ENCODE peak calls at places on chromosomes 13 and 19, in nine cellular contexts. A, V, G, P, B, O, Z, E and T are unnamed samples.

GRCh38 chr19:35031072-35031881 is 1.0 kb downstream of the SCN1B start:
- DNase-seq in A (no peak), V (peak; percentile 33), G (no peak), P (no peak), B (peak; percentile 70), O (no peak), Z (no peak), E (peak; percentile 9), T (no peak)

GRCh38 chr19:36245210-36246005 is 30.5 kb downstream of the ZNF146 start:
- DNase-seq in A (no peak), V (no peak), G (no peak), P (no peak), B (peak; percentile 90), O (no peak), Z (no peak), E (no peak), T (no peak)

GRCh38 chr13:33260168-33261098 is 25.1 kb downstream of the STARD13 start:
- DNase-seq in A (no peak), V (peak; percentile 83), G (no peak), P (peak; percentile 56), B (peak; percentile 31), O (no peak), Z (no peak), E (no peak), T (no peak)

GRCh38 chr19:46299004-46299509 is 2.2 kb downstream of the HIF3A start:
- DNase-seq in A (peak; percentile 93), V (peak; percentile 90), G (no peak), P (peak; percentile 84), B (peak; percentile 22), O (no peak), Z (peak; percentile 83), E (peak; percentile 57), T (no peak)

GRCh38 chr19:618247-618619 is 15.1 kb downstream of the POLRMT start:
- DNase-seq in A (no peak), V (no peak), G (no peak), P (no peak), B (no peak), O (no peak), Z (no peak), E (no peak), T (no peak)

GRCh38 chr13:86933676-86934075 is 737.5 kb upstream of the SLITRK5 start:
- DNase-seq in A (no peak), V (no peak), G (no peak), P (no peak), B (no peak), O (no peak), Z (no peak), E (no peak), T (no peak)

GRCh38 chr13:23889598-23890224 is 511 bp upstream of the MIPEP start:
- DNase-seq in A (peak; percentile 12), V (peak; percentile 34), G (no peak), P (no peak), B (no peak), O (no peak), Z (no peak), E (peak; percentile 22), T (no peak)

GRCh38 chr13:39144941-39145533 is 106.8 kb downstream of the NHLRC3 start:
- DNase-seq in A (peak; percentile 65), V (peak; percentile 66), G (no peak), P (peak; percentile 29), B (peak; percentile 53), O (no peak), Z (peak; percentile 53), E (peak; percentile 68), T (no peak)

GRCh38 chr19:49836176-49837008 is 14.6 kb upstream of the PTOV1 start:
- DNase-seq in A (no peak), V (no peak), G (no peak), P (no peak), B (no peak), O (no peak), Z (no peak), E (no peak), T (no peak)